ENCODE peak calls at places on chromosomes 3 and 15, in nine cellular contexts. V, F, B, A, X, E, Z, G and R are unnamed samples.

GRCh38 chr3:154334973-154335420 is 10.7 kb upstream of the DHX36 start:
- DNase-seq in E (peak; percentile 40), Z (peak; percentile 45), B (no peak), X (peak; percentile 53), V (no peak), A (no peak), F (peak; percentile 54), G (peak; percentile 63), R (no peak)

GRCh38 chr15:40493089-40493840 is 22.5 kb downstream of the CHST14 start:
- DNase-seq in V (no peak), X (no peak), E (no peak), Z (no peak), A (peak; percentile 66), B (no peak), G (peak; percentile 20), F (no peak), R (no peak)

GRCh38 chr3:109445210-109445609 is 107.9 kb upstream of the DPPA4 start:
- DNase-seq in B (no peak), V (no peak), A (no peak), E (no peak), X (no peak), G (no peak), F (no peak), Z (no peak), R (no peak)

GRCh38 chr3:43817081-43817480 is 126.3 kb downstream of the ABHD5 start:
- DNase-seq in V (no peak), B (no peak), F (no peak), A (no peak), Z (no peak), X (no peak), G (no peak), E (no peak), R (no peak)

GRCh38 chr3:71299160-71299559 is 284.4 kb downstream of the FOXP1 start:
- DNase-seq in B (no peak), E (no peak), Z (no peak), X (no peak), V (no peak), G (no peak), A (no peak), F (no peak), R (peak; percentile 74)

GRCh38 chr3:98986073-98986472 is 84.6 kb upstream of the DCBLD2 start:
- DNase-seq in X (peak; percentile 97), E (peak; percentile 91), Z (peak; percentile 45), F (peak; percentile 95), G (peak; percentile 78), A (no peak), B (peak; percentile 39), V (no peak), R (no peak)

GRCh38 chr3:178421069-178421468 is 115.2 kb upstream of the KCNMB2 start:
- DNase-seq in X (no peak), E (no peak), A (no peak), V (no peak), F (no peak), G (no peak), B (no peak), Z (no peak), R (no peak)

GRCh38 chr3:71006810-71007785 is 576.4 kb downstream of the FOXP1 start:
- DNase-seq in V (no peak), A (no peak), X (no peak), F (peak; percentile 82), E (no peak), B (no peak), Z (peak; percentile 38), G (peak; percentile 50), R (no peak)

GRCh38 chr3:52533623-52534280 is at the start of gene NT5DC2:
- DNase-seq in B (peak; percentile 60), F (peak; percentile 76), E (peak; percentile 19), A (no peak), Z (peak; percentile 90), X (peak; percentile 56), V (peak; percentile 77), G (peak; percentile 89), R (peak; percentile 75)

GRCh38 chr3:126971891-126972351 is 11.0 kb upstream of the PLXNA1 start:
- DNase-seq in E (peak; percentile 33), X (peak; percentile 61), Z (no peak), G (peak; percentile 77), B (peak; percentile 56), V (peak; percentile 78), A (no peak), F (peak; percentile 27), R (no peak)

GRCh38 chr3:31265646-31266423 is 266.9 kb upstream of the STT3B start:
- DNase-seq in V (no peak), F (no peak), B (no peak), X (no peak), E (peak; percentile 25), Z (no peak), G (no peak), A (no peak), R (no peak)

GRCh38 chr15:60121845-60122244 is 117.7 kb downstream of the FOXB1 start:
- DNase-seq in E (no peak), B (no peak), Z (no peak), A (no peak), G (no peak), V (no peak), F (no peak), X (no peak), R (no peak)

GRCh38 chr3:37229291-37229690 is 54.9 kb upstream of the LRRFIP2 start:
- DNase-seq in G (no peak), Z (no peak), V (no peak), A (no peak), X (no peak), F (no peak), E (no peak), B (no peak), R (no peak)

GRCh38 chr15:77358545-77359240 is 61.2 kb downstream of the PEAK1 start:
- DNase-seq in V (no peak), B (no peak), G (no peak), E (no peak), Z (no peak), F (no peak), X (peak; percentile 46), A (no peak), R (no peak)

GRCh38 chr3:12046406-12046805 is 42.2 kb downstream of the SYN2 start:
- DNase-seq in F (no peak), E (no peak), Z (no peak), A (no peak), X (no peak), V (no peak), G (peak; percentile 13), B (no peak), R (no peak)

GRCh38 chr3:44232407-44232806 is 9.3 kb upstream of the TOPAZ1 start:
- DNase-seq in X (no peak), E (no peak), V (no peak), G (no peak), B (no peak), F (no peak), A (peak; percentile 19), Z (no peak), R (no peak)

GRCh38 chr3:50160561-50160983 is 5.4 kb downstream of the SEMA3F start:
- DNase-seq in A (no peak), B (no peak), V (no peak), F (peak; percentile 87), G (no peak), Z (peak; percentile 43), X (no peak), E (no peak), R (no peak)

DNA sequence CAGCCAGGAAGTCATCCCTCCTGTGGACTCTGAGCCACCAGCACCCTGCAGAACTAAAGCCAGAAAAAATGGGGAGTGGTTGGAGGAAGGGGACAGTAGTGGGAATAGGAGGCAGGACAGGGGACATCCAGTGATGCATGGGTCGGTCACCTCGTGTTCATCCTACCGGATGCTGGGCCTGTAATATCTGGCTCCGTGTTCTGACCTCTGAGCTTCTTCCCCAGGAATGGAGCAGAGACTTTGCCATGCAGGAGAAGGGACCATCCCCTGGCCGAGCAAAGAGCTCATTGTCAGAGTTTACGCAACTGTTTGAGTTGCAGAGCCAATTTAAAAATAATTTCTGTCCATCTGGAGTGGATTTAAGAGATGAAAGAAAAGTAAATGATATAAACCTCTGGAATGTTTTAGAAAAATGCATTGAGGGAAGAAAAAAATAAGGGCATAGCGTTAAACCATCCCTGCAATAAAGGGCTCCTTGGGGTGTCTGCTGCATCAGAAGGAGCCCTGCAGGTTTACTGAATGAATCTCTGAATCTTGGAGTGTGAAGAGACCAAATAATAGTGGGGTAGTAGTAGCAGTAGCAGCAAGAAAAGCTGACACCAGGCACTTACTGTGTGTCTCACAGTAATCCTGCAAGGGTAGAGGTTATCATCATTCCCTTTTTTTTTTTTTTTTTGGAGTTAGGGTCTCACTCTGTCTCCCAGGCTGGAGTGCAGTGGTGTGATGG is 70.9 kb downstream of the AAGAB start:
- DNase-seq in E (no peak), G (peak; percentile 89), Z (no peak), B (peak; percentile 9), F (no peak), X (peak; percentile 78), A (no peak), V (peak; percentile 61), R (no peak)
- H3K27ac ChIP-seq in E (peak overlapping the region; percentile 1), G (peak overlapping the region; percentile 76), Z (no peak overlapping the region), B (no peak overlapping the region), F (no peak overlapping the region), X (peak overlapping the region; percentile 96), A (no peak overlapping the region), V (peak overlapping the region; percentile 90), R (no peak overlapping the region)

DNA sequence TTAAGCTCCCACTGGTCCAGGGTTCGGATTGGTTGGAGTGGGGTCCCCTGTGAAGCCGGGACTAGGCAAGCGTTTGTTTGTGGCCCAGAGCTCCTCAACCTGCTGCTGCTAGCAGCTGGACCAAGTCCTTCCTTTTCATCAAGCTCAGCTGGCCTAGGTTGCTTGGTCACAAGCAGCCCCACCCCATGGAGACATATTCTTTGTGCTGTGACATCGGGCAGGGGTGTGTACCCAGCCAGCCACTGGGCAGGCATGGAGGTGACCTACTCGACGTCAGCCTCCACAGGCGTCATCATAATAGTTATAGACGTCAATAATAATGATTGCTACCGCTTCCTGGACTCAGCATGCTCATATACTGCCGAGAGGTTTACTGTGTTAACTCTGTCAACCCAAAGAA is 15.9 kb downstream of the SLC6A6 start:
- DNase-seq in F (no peak), E (no peak), Z (no peak), V (no peak), A (no peak), B (no peak), G (no peak), X (no peak), R (no peak)
- H3K27ac ChIP-seq in F (no peak overlapping the region), E (no peak overlapping the region), Z (no peak overlapping the region), V (no peak overlapping the region), A (no peak overlapping the region), B (no peak overlapping the region), G (no peak overlapping the region), X (no peak overlapping the region), R (no peak overlapping the region)

GRCh38 chr3:56980283-56980682 is 80.2 kb upstream of the SPATA12 start:
- DNase-seq in B (no peak), A (no peak), E (no peak), V (no peak), G (no peak), Z (no peak), X (no peak), F (no peak), R (no peak)
- H3K27ac ChIP-seq in B (no peak overlapping the region), A (no peak overlapping the region), E (peak overlapping the region; percentile 28), V (no peak overlapping the region), G (peak overlapping the region; percentile 86), Z (no peak overlapping the region), X (peak overlapping the region; percentile 21), F (no peak overlapping the region), R (no peak overlapping the region)

DNA sequence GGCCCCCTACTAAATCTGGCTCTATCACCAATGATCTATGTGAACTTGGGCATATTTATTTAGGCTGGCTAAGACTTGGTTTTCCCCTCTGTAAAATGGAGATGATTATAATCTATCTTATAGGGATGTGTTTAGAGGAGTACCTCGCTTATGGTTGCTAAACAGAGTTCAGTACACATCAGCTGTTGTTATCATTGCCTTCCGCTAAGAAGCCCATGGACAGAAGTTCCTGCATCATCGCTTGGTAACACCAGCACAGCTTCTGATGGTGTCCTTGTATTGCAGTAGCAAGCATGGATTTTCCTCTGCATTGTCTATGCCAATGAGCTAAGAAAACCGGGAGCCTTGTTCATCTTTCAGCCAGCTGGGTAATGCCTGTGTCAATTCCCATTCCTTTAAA is 73.1 kb upstream of the LRTM1 start:
- DNase-seq in Z (no peak), B (no peak), F (no peak), G (no peak), E (no peak), V (no peak), A (no peak), X (no peak), R (no peak)
- H3K27ac ChIP-seq in Z (no peak overlapping the region), B (no peak overlapping the region), F (no peak overlapping the region), G (no peak overlapping the region), E (no peak overlapping the region), V (no peak overlapping the region), A (no peak overlapping the region), X (no peak overlapping the region), R (no peak overlapping the region)